ENCODE peak calls at places on chromosomes 16 and 17, in four cellular contexts. Z is K562, K is H1, E is HCT116. C is an unnamed sample.
A peak's percentile ranks its signal among the peaks of the same experiment; 100 is the strongest.

GRCh38 chr17:12983986-12984932 is 33.6 kb downstream of the ELAC2 start:
- DNase-seq in Z (no peak), K (no peak), E (no peak), C (no peak)

GRCh38 chr17:924711-925480 is 54.7 kb downstream of the NXN start:
- DNase-seq in Z (no peak), K (no peak), E (no peak), C (no peak)

GRCh38 chr16:12416136-12416787 is 387.4 kb downstream of the CPPED1 start:
- DNase-seq in Z (peak; percentile 33), K (no peak), E (no peak), C (no peak)

GRCh38 chr16:8686031-8686621 is 11.7 kb downstream of the ABAT start:
- DNase-seq in Z (no peak), K (no peak), E (no peak), C (no peak)

GRCh38 chr17:48047113-48047740 is 932 bp upstream of the NFE2L1 start:
- DNase-seq in Z (no peak), K (no peak), E (no peak), C (no peak)

GRCh38 chr17:41816637-41817320 is 4.0 kb downstream of the FKBP10 start:
- DNase-seq in Z (no peak), K (no peak), E (no peak), C (no peak)

GRCh38 chr17:1203111-1203966 is 23.6 kb upstream of the ABR start:
- DNase-seq in Z (peak; percentile 96), K (no peak), E (no peak), C (peak; percentile 64)

GRCh38 chr17:78176548-78177025 is 8.2 kb downstream of the SYNGR2 start:
- DNase-seq in Z (peak; percentile 71), K (no peak), E (no peak), C (peak; percentile 30)

GRCh38 chr17:69103557-69104233 is 38.0 kb downstream of the ABCA6 start:
- DNase-seq in Z (peak; percentile 73), K (no peak), E (no peak), C (no peak)

GRCh38 chr17:45276031-45276430 is 14.1 kb upstream of the SPATA32 start:
- DNase-seq in Z (no peak), K (no peak), E (no peak), C (no peak)

GRCh38 chr16:50354629-50355456 is 13.9 kb downstream of the BRD7 start:
- DNase-seq in Z (peak; percentile 34), K (no peak), E (no peak), C (no peak)

GRCh38 chr16:1527836-1528811 is 5.3 kb upstream of the TMEM204 start:
- DNase-seq in Z (peak; percentile 54), K (no peak), E (no peak), C (no peak)

GRCh38 chr16:29925173-29925804 is 737 bp downstream of the KCTD13 start:
- DNase-seq in Z (no peak), K (no peak), E (no peak), C (no peak)

GRCh38 chr17:18070861-18071340 is 16.8 kb upstream of the DRG2 start:
- DNase-seq in Z (peak; percentile 41), K (no peak), E (no peak), C (no peak)

GRCh38 chr17:68539536-68540469 is 27.6 kb downstream of the PRKAR1A start:
- DNase-seq in Z (no peak), K (no peak), E (no peak), C (no peak)

GRCh38 chr17:38751144-38751802 is 1.3 kb upstream of the PSMB3 start:
- DNase-seq in Z (no peak), K (no peak), E (no peak), C (no peak)

GRCh38 chr17:16442141-16442540 is 26.8 kb downstream of the TRPV2 start:
- DNase-seq in Z (no peak), K (no peak), E (no peak), C (no peak)

GRCh38 chr17:31487648-31488263 is 96.3 kb downstream of the RAB11FIP4 start:
- DNase-seq in Z (peak; percentile 100), K (peak; percentile 86), E (peak; percentile 87), C (peak; percentile 75)

GRCh38 chr16:83951544-83951943 is 1.5 kb upstream of the OSGIN1 start:
- DNase-seq in Z (no peak), K (no peak), E (no peak), C (no peak)

GRCh38 chr17:72219136-72219823 is 98.5 kb downstream of the SOX9 start:
- DNase-seq in Z (no peak), K (no peak), E (no peak), C (no peak)

GRCh38 chr17:31524926-31525800 is 133.7 kb downstream of the RAB11FIP4 start:
- DNase-seq in Z (peak; percentile 88), K (peak; percentile 77), E (peak; percentile 49), C (peak; percentile 71)

GRCh38 chr16:20620003-20620402 is 43.8 kb upstream of the ACSM2B start:
- DNase-seq in Z (no peak), K (no peak), E (no peak), C (no peak)
- TF ChIP-seq YY1 in Z (no peak), K (no peak), E (no peak), C (no peak)

GRCh38 chr16:85153656-85154091 is 41.4 kb upstream of the CIBAR2 start:
- DNase-seq in Z (no peak), K (no peak), E (no peak), C (no peak)
- TF ChIP-seq YY1 in Z (no peak), K (no peak), E (no peak), C (no peak)

GRCh38 chr16:67858448-67858993 is 11.0 kb upstream of the CENPT start:
- DNase-seq in Z (no peak), K (no peak), E (no peak), C (no peak)

GRCh38 chr16:67860589-67861398 is 12.1 kb upstream of the EDC4 start:
- DNase-seq in Z (no peak), K (no peak), E (no peak), C (no peak)

GRCh38 chr16:67856927-67857546 is 9.5 kb upstream of the CENPT start:
- DNase-seq in Z (no peak), K (no peak), E (no peak), C (no peak)

GRCh38 chr16:67855789-67856188 is 8.3 kb upstream of the CENPT start:
- DNase-seq in Z (no peak), K (no peak), E (no peak), C (no peak)

GRCh38 chr16:67857547-67858233 is 10.2 kb upstream of the CENPT start:
- DNase-seq in Z (peak; percentile 60), K (no peak), E (no peak), C (peak; percentile 81)
- TF ChIP-seq YY1 in Z (no peak), K (no peak), E (no peak), C (no peak)

GRCh38 chr17:9917801-9918200 is 12.7 kb upstream of the RCVRN start:
- DNase-seq in Z (no peak), K (no peak), E (no peak), C (no peak)

GRCh38 chr17:9918804-9919352 is 13.8 kb upstream of the RCVRN start:
- DNase-seq in Z (no peak), K (no peak), E (no peak), C (no peak)

GRCh38 chr17:9916108-9916507 is 11.0 kb upstream of the RCVRN start:
- DNase-seq in Z (no peak), K (no peak), E (no peak), C (no peak)

GRCh38 chr17:9917131-9917530 is 12.1 kb upstream of the RCVRN start:
- DNase-seq in Z (no peak), K (no peak), E (no peak), C (no peak)

DNA sequence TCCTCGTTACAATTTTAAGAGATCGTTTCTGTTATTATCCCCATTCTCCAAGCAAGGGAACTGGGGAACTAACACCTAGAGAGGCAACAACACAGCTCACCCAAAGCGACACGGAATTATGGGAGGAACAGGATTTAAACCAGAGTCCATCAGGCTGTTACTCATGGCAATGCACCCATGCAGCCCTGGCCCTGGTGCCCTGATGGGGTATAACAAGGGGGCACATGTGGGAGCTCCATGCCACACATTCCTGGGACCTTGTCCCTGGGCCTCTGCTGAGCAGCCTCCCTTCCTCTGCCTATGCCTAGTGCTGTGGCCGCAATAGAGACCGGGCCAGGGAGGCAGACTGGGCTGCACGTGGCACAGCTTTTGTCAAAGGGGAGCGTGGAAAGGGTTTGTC is 13.3 kb upstream of the RCVRN start:
- DNase-seq in Z (no peak), K (no peak), E (no peak), C (no peak)
- TF ChIP-seq YY1 in Z (no peak), K (no peak), E (no peak), C (no peak)

DNA sequence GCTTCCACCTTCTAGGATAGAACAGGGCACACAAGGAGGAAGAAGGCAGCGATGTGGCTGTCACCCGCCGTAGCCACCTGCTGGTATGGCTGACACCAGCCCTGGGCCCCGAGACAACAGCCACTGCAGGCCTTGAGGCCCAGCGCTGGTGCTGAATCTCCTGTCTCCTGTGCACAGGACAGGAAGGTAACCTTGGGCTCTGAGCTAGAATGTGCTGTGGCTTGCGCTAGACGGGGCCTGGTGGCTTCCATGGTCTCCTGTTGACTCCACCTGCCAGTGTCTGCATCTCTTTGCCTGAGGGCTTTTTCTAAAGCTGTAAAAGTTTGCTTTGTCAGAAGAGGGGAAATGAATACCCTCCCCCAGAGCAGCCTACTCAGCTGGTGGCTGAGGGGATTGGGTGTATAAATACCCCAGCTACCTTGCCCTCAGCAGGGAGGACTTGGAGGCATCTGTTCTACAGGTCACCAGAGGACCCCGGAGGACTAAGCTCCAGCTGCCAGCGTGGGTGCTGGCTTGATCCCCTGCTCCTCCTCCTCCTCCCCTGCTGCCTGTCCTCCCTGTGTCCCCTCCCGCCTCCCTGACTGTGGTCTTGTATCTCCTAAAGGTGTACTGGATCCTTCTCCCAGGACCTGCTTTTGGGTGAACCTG is 76.1 kb upstream of the SDK2 start:
- DNase-seq in Z (no peak), K (no peak), E (no peak), C (no peak)
- TF ChIP-seq YY1 in Z (no peak), K (no peak), E (no peak), C (no peak)

DNA sequence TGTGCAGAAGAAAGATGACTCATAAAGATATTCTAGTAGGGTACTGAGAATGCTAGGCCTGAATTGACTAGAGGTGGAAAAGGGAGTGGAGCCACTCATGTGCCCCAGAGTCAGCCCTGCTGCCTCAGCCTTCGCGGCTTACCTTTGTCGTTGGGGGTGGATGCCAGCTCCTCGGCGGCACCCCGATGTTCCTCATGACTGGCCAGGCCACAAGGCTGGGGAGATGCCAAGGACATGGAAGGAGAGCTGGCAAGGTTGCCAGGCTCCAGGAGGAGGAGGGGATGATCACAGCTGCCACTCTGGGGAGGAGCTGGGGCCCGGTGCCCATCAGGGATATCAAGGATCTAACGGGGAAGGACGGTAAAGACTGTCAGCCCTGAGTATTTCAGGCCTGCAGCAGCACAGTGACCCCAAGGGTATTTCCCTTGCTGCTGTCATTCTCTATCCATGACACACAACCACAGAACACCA is 9.6 kb upstream of the SLC35B1 start:
- DNase-seq in Z (no peak), K (no peak), E (no peak), C (no peak)
- TF ChIP-seq YY1 in Z (no peak), K (no peak), E (no peak), C (no peak)

C was measured in NT2/D1.